ENCODE peak calls at places on chromosomes 3 and 15, in ten cellular contexts. N is AG09319; K is progenitor cell of endocrine pancreas; E is activated naive CD8-positive, alpha-beta T cell treated with anti-CD3 and anti-CD28 coated beads, Interleukin-2, amount 50 U/mL, for 16 hours; R is dorsolateral prefrontal cortex; U is glomerular endothelial cell; Y is stimulated activated CD4-positive, alpha-beta T cell treated with anti-CD3 and anti-CD28 coated beads, Interleukin-12 subunit alpha, Interleukin-12 subunit beta, amount 100 ng/mL, for 48 hours; Q is HuH-7.5; W is T-helper 17 cell; Z is NCI-H2029 treated with DMSO at 0.1 percent for 48 hours. L is an unnamed sample.

GRCh38 chr3:187188931-187189330 is 8.4 kb upstream of the RTP1 start:
- DNase-seq in R (no peak), Y (no peak), E (no peak), Q (no peak), W (no peak), N (no peak), K (no peak), Z (no peak), U (no peak), L (no peak)

GRCh38 chr15:75952512-75952911 is 48.8 kb downstream of the FBXO22 start:
- DNase-seq in E (no peak), W (no peak), Q (no peak), Y (no peak), Z (no peak), R (no peak), N (no peak), U (no peak), K (no peak), L (no peak)

GRCh38 chr15:50116477-50116876 is 2.6 kb downstream of the ATP8B4 start:
- DNase-seq in Y (no peak), Q (peak), W (no peak), U (no peak), K (no peak), R (no peak), Z (no peak), N (no peak), E (no peak), L (no peak)

GRCh38 chr3:146884291-146884690 is 279.1 kb upstream of the PLSCR5 start:
- DNase-seq in K (no peak), R (no peak), Q (no peak), N (no peak), W (no peak), U (no peak), Z (no peak), Y (no peak), E (no peak), L (no peak)

GRCh38 chr3:184082034-184082433 is 14.8 kb upstream of the HTR3E start:
- DNase-seq in R (no peak), U (no peak), Q (no peak), K (no peak), Y (no peak), N (no peak), Z (no peak), E (no peak), W (no peak), L (no peak)

GRCh38 chr3:170732660-170733245 is 137.2 kb downstream of the RPL22L1 start:
- DNase-seq in Q (no peak), E (no peak), Z (no peak), Y (no peak), U (no peak), K (no peak), N (no peak), W (no peak), R (no peak), L (no peak)

GRCh38 chr15:99598296-99598695 is 32.5 kb downstream of the MEF2A start:
- DNase-seq in E (no peak), Y (no peak), N (no peak), W (no peak), U (no peak), Q (no peak), Z (no peak), R (no peak), K (no peak), L (no peak)

GRCh38 chr3:10260211-10260701 is 12.0 kb downstream of the TATDN2 start:
- DNase-seq in U (no peak), Y (no peak), K (no peak), Q (no peak), R (no peak), N (no peak), E (no peak), Z (no peak), W (no peak), L (no peak)

GRCh38 chr15:64894395-64895056 is 17.2 kb upstream of the ANKDD1A start:
- DNase-seq in U (no peak), W (peak), Q (no peak), N (no peak), K (peak), R (no peak), Z (no peak), E (no peak), Y (no peak), L (no peak)

GRCh38 chr15:69190504-69190903 is 30.1 kb downstream of the GLCE start:
- DNase-seq in W (no peak), U (no peak), E (no peak), K (no peak), N (no peak), Q (no peak), Z (no peak), R (no peak), Y (no peak), L (no peak)

GRCh38 chr3:154819491-154819890 is 260.6 kb upstream of the MME start:
- DNase-seq in N (no peak), Q (no peak), R (no peak), Z (no peak), E (no peak), K (no peak), Y (no peak), U (no peak), W (no peak), L (no peak)

GRCh38 chr3:6771171-6771570 is 89.7 kb upstream of the GRM7 start:
- DNase-seq in N (no peak), Q (no peak), Y (no peak), U (no peak), Z (no peak), E (no peak), R (no peak), K (no peak), W (no peak), L (no peak)

GRCh38 chr3:111763968-111764367 is 95.1 kb upstream of the PHLDB2 start:
- DNase-seq in Y (no peak), K (no peak), N (no peak), W (no peak), Q (no peak), U (no peak), Z (no peak), R (no peak), E (no peak), L (no peak)

GRCh38 chr3:106204160-106204868 is 335.5 kb upstream of the CBLB start:
- DNase-seq in W (no peak), Q (no peak), K (no peak), R (no peak), Y (no peak), E (no peak), Z (no peak), U (no peak), N (no peak), L (no peak)

GRCh38 chr3:124577494-124578167 is 152.6 kb upstream of the UMPS start:
- DNase-seq in Q (no peak), K (no peak), W (no peak), Z (no peak), R (no peak), N (no peak), U (no peak), Y (no peak), E (no peak), L (no peak)

GRCh38 chr3:143134446-143134845 is 14.9 kb downstream of the CHST2 start:
- DNase-seq in N (no peak), U (no peak), W (no peak), E (no peak), R (no peak), Q (no peak), Z (peak), K (no peak), Y (no peak), L (no peak)

GRCh38 chr15:32942286-32942927 is 224.6 kb downstream of the GREM1 start:
- DNase-seq in Z (no peak), N (no peak), U (no peak), Q (no peak), Y (no peak), K (no peak), E (no peak), W (no peak), R (no peak), L (no peak)

GRCh38 chr3:175851541-175851940 is 992.4 kb downstream of the NAALADL2 start:
- DNase-seq in K (no peak), N (no peak), R (no peak), Z (no peak), W (no peak), U (no peak), E (no peak), Q (no peak), Y (no peak), L (no peak)

GRCh38 chr3:197749315-197749600 is 425 bp upstream of the FYTTD1 start:
- DNase-seq in K (no peak), Y (peak), Z (no peak), E (peak), W (no peak), R (no peak), N (no peak), Q (peak), U (no peak), L (no peak)

GRCh38 chr15:49741721-49742120 is 120.9 kb downstream of the DTWD1 start:
- DNase-seq in N (no peak), Z (peak), R (no peak), K (no peak), U (no peak), Y (no peak), E (no peak), W (no peak), Q (no peak), L (no peak)

GRCh38 chr15:99994849-99995248 is 261.6 kb upstream of the LYSMD4 start:
- DNase-seq in K (no peak), Q (no peak), N (no peak), Z (no peak), U (no peak), W (no peak), Y (no peak), E (no peak), R (peak), L (no peak)

GRCh38 chr3:44674211-44674610 is 25.7 kb downstream of the ZNF35 start:
- DNase-seq in Z (no peak), R (no peak), E (no peak), Q (no peak), K (no peak), N (no peak), W (no peak), Y (no peak), U (no peak), L (no peak)

GRCh38 chr3:146159616-146160232 is 1.3 kb downstream of the PLOD2 start:
- DNase-seq in U (no peak), K (no peak), Y (no peak), N (no peak), R (no peak), W (no peak), Q (no peak), Z (no peak), E (no peak), L (no peak)

GRCh38 chr15:92502930-92503329 is 109.2 kb downstream of the ST8SIA2 start:
- DNase-seq in U (no peak), K (no peak), W (no peak), N (no peak), Z (no peak), R (no peak), Q (no peak), Y (no peak), E (no peak), L (no peak)

GRCh38 chr15:96234109-96234892 is 96.2 kb upstream of the NR2F2 start:
- DNase-seq in E (no peak), N (peak), R (no peak), Z (no peak), Q (no peak), Y (no peak), U (no peak), K (no peak), W (no peak), L (no peak)

GRCh38 chr3:193822492-193823220 is 229.6 kb downstream of the OPA1 start:
- DNase-seq in U (no peak), E (no peak), R (no peak), W (no peak), Q (no peak), N (no peak), K (no peak), Y (no peak), Z (no peak), L (no peak)

GRCh38 chr3:32614956-32615355 is 44.3 kb upstream of the DYNC1LI1 start:
- DNase-seq in Z (peak), N (no peak), K (no peak), R (no peak), U (peak), E (no peak), W (no peak), Y (no peak), Q (no peak), L (no peak)

GRCh38 chr3:130490246-130490645 is 26.7 kb upstream of the COL6A6 start:
- DNase-seq in W (no peak), N (no peak), Z (no peak), U (no peak), Q (no peak), R (no peak), E (no peak), Y (no peak), K (no peak), L (no peak)

GRCh38 chr3:134327594-134327975 is 46.7 kb downstream of the AMOTL2 start:
- DNase-seq in Z (no peak), Y (no peak), N (no peak), U (no peak), K (no peak), W (no peak), Q (no peak), R (no peak), E (no peak), L (no peak)

GRCh38 chr15:67010898-67011619 is 54.3 kb upstream of the SMAD3 start:
- DNase-seq in E (no peak), U (no peak), Z (no peak), K (no peak), R (no peak), Q (no peak), Y (no peak), N (no peak), W (no peak), L (no peak)

L was measured in SK-N-MC.